ENCODE peak calls at places on chromosomes 7 and 10, in four cellular contexts. E is NCI-H2081, T is mucosa of gallbladder, L is amniotic stem cell. V is an unnamed sample.

GRCh38 chr7:21261627-21262564 is 166.0 kb upstream of the SP4 start:
- DNase-seq in E (peak), T (no peak), L (no peak), V (peak)

GRCh38 chr10:61901829-61902447 is 439 bp downstream of the ARID5B start:
- DNase-seq in E (no peak), T (peak), L (no peak), V (no peak)

GRCh38 chr7:45889367-45890067 is 1.2 kb downstream of the IGFBP1 start:
- DNase-seq in E (no peak), T (no peak), L (no peak), V (no peak)

GRCh38 chr10:15852111-15852557 is 8.2 kb downstream of the MINDY3 start:
- DNase-seq in E (no peak), T (no peak), L (no peak), V (no peak)

GRCh38 chr10:119477444-119477843 is 65.1 kb downstream of the RGS10 start:
- DNase-seq in E (no peak), T (no peak), L (no peak), V (no peak)

GRCh38 chr7:116501425-116502167 is 2.1 kb downstream of the CAV2 start:
- DNase-seq in E (no peak), T (peak), L (no peak), V (no peak)

GRCh38 chr10:78942006-78942405 is 126.8 kb upstream of the ZMIZ1 start:
- DNase-seq in E (no peak), T (no peak), L (no peak), V (no peak)

GRCh38 chr10:79070091-79070610 is 1.4 kb downstream of the ZMIZ1 start:
- DNase-seq in E (no peak), T (peak), L (no peak), V (no peak)

V was measured in WERI-Rb-1.